ENCODE peak calls at places on chromosomes 2 and 18, in eight cellular contexts. One of them, this sample, is unnamed.

GRCh38 chr18:34959211-34959829 is 81.9 kb upstream of the MAPRE2 start:
- DNase-seq in NCI-H1092 treated with DMSO at 0.1 percent for 48 hours: no peak
- DNase-seq in HT-29: peak
- DNase-seq in caudate nucleus: no peak
- DNase-seq in stromal cell of bone marrow: no peak
- DNase-seq in small intestine: peak
- DNase-seq in GM06990: no peak
- DNase-seq in stimulated activated CD4-positive, alpha-beta T cell treated with anti-CD3 and anti-CD28 coated beads, Interleukin-1b, Interleukin-23, amount 100 ng/mL, for 1 hour: no peak
- DNase-seq in this sample: no peak

GRCh38 chr2:38546585-38546984 is 56.1 kb downstream of the HNRNPLL start:
- DNase-seq in GM06990: no peak
- DNase-seq in stromal cell of bone marrow: no peak
- DNase-seq in stimulated activated CD4-positive, alpha-beta T cell treated with anti-CD3 and anti-CD28 coated beads, Interleukin-1b, Interleukin-23, amount 100 ng/mL, for 1 hour: no peak
- DNase-seq in small intestine: no peak
- DNase-seq in HT-29: no peak
- DNase-seq in NCI-H1092 treated with DMSO at 0.1 percent for 48 hours: no peak
- DNase-seq in caudate nucleus: no peak
- DNase-seq in this sample: no peak

GRCh38 chr2:182901748-182902147 is 35.3 kb upstream of the FRZB start:
- DNase-seq in NCI-H1092 treated with DMSO at 0.1 percent for 48 hours: no peak
- DNase-seq in stimulated activated CD4-positive, alpha-beta T cell treated with anti-CD3 and anti-CD28 coated beads, Interleukin-1b, Interleukin-23, amount 100 ng/mL, for 1 hour: no peak
- DNase-seq in small intestine: no peak
- DNase-seq in HT-29: no peak
- DNase-seq in stromal cell of bone marrow: no peak
- DNase-seq in GM06990: no peak
- DNase-seq in caudate nucleus: no peak
- DNase-seq in this sample: no peak

GRCh38 chr2:230687498-230687897 is 25.1 kb upstream of the CAB39 start:
- DNase-seq in small intestine: peak
- DNase-seq in HT-29: peak
- DNase-seq in caudate nucleus: no peak
- DNase-seq in stimulated activated CD4-positive, alpha-beta T cell treated with anti-CD3 and anti-CD28 coated beads, Interleukin-1b, Interleukin-23, amount 100 ng/mL, for 1 hour: no peak
- DNase-seq in stromal cell of bone marrow: no peak
- DNase-seq in NCI-H1092 treated with DMSO at 0.1 percent for 48 hours: no peak
- DNase-seq in GM06990: no peak
- DNase-seq in this sample: peak

GRCh38 chr2:178279142-178279541 is 84.8 kb downstream of the OSBPL6 start:
- DNase-seq in stromal cell of bone marrow: peak
- DNase-seq in NCI-H1092 treated with DMSO at 0.1 percent for 48 hours: no peak
- DNase-seq in small intestine: peak
- DNase-seq in HT-29: no peak
- DNase-seq in GM06990: no peak
- DNase-seq in caudate nucleus: no peak
- DNase-seq in stimulated activated CD4-positive, alpha-beta T cell treated with anti-CD3 and anti-CD28 coated beads, Interleukin-1b, Interleukin-23, amount 100 ng/mL, for 1 hour: no peak
- DNase-seq in this sample: peak

GRCh38 chr2:71926098-71926466 is 221.6 kb downstream of the CYP26B1 start:
- DNase-seq in GM06990: no peak
- DNase-seq in small intestine: peak
- DNase-seq in caudate nucleus: no peak
- DNase-seq in stimulated activated CD4-positive, alpha-beta T cell treated with anti-CD3 and anti-CD28 coated beads, Interleukin-1b, Interleukin-23, amount 100 ng/mL, for 1 hour: no peak
- DNase-seq in stromal cell of bone marrow: no peak
- DNase-seq in NCI-H1092 treated with DMSO at 0.1 percent for 48 hours: no peak
- DNase-seq in HT-29: no peak
- DNase-seq in this sample: no peak

GRCh38 chr18:61764381-61764780 is 128.4 kb downstream of the RNF152 start:
- DNase-seq in GM06990: no peak
- DNase-seq in caudate nucleus: no peak
- DNase-seq in small intestine: no peak
- DNase-seq in HT-29: no peak
- DNase-seq in stimulated activated CD4-positive, alpha-beta T cell treated with anti-CD3 and anti-CD28 coated beads, Interleukin-1b, Interleukin-23, amount 100 ng/mL, for 1 hour: no peak
- DNase-seq in stromal cell of bone marrow: no peak
- DNase-seq in NCI-H1092 treated with DMSO at 0.1 percent for 48 hours: no peak
- DNase-seq in this sample: no peak

GRCh38 chr2:175195012-175195411 is 13.5 kb upstream of the ATP5MC3 start:
- DNase-seq in HT-29: no peak
- DNase-seq in caudate nucleus: no peak
- DNase-seq in NCI-H1092 treated with DMSO at 0.1 percent for 48 hours: no peak
- DNase-seq in stromal cell of bone marrow: no peak
- DNase-seq in stimulated activated CD4-positive, alpha-beta T cell treated with anti-CD3 and anti-CD28 coated beads, Interleukin-1b, Interleukin-23, amount 100 ng/mL, for 1 hour: no peak
- DNase-seq in GM06990: no peak
- DNase-seq in small intestine: no peak
- DNase-seq in this sample: no peak

GRCh38 chr2:8488001-8488738 is 193.7 kb upstream of the ID2 start:
- DNase-seq in HT-29: no peak
- DNase-seq in GM06990: peak
- DNase-seq in caudate nucleus: no peak
- DNase-seq in stromal cell of bone marrow: no peak
- DNase-seq in NCI-H1092 treated with DMSO at 0.1 percent for 48 hours: no peak
- DNase-seq in small intestine: no peak
- DNase-seq in stimulated activated CD4-positive, alpha-beta T cell treated with anti-CD3 and anti-CD28 coated beads, Interleukin-1b, Interleukin-23, amount 100 ng/mL, for 1 hour: peak
- DNase-seq in this sample: no peak